ENCODE peak calls at places on chromosome 11, in eight cellular contexts. One of them, this sample, is unnamed.

GRCh38 chr11:100785148-100785983 is 98.3 kb downstream of the ARHGAP42 start:
- DNase-seq in stimulated activated CD8-positive, alpha-beta memory T cell treated with anti-CD3 and anti-CD28 coated beads, Interleukin-4, amount 100 ng/mL, for 4 hours: no peak
- DNase-seq in type B pancreatic cell: no peak
- DNase-seq in activated CD4-positive, alpha-beta T cell treated with anti-CD3 and anti-CD28 coated beads for 48 hours: no peak
- DNase-seq in EL: no peak
- DNase-seq in Calu3: no peak
- DNase-seq in HS-27A: no peak
- DNase-seq in stimulated activated CD4-positive, alpha-beta T cell treated with anti-CD3 and anti-CD28 coated beads, Interleukin-2, amount 100 ng/mL, for 48 hours: no peak
- DNase-seq in this sample: no peak

GRCh38 chr11:81658722-81659121 is 1074.9 kb downstream of the FAM181B start:
- DNase-seq in Calu3: no peak
- DNase-seq in type B pancreatic cell: no peak
- DNase-seq in activated CD4-positive, alpha-beta T cell treated with anti-CD3 and anti-CD28 coated beads for 48 hours: peak
- DNase-seq in EL: no peak
- DNase-seq in stimulated activated CD8-positive, alpha-beta memory T cell treated with anti-CD3 and anti-CD28 coated beads, Interleukin-4, amount 100 ng/mL, for 4 hours: no peak
- DNase-seq in stimulated activated CD4-positive, alpha-beta T cell treated with anti-CD3 and anti-CD28 coated beads, Interleukin-2, amount 100 ng/mL, for 48 hours: no peak
- DNase-seq in HS-27A: no peak
- DNase-seq in this sample: peak

GRCh38 chr11:129636926-129637325 is 178.7 kb upstream of the TMEM45B start:
- DNase-seq in HS-27A: no peak
- DNase-seq in stimulated activated CD4-positive, alpha-beta T cell treated with anti-CD3 and anti-CD28 coated beads, Interleukin-2, amount 100 ng/mL, for 48 hours: no peak
- DNase-seq in EL: no peak
- DNase-seq in stimulated activated CD8-positive, alpha-beta memory T cell treated with anti-CD3 and anti-CD28 coated beads, Interleukin-4, amount 100 ng/mL, for 4 hours: no peak
- DNase-seq in Calu3: no peak
- DNase-seq in type B pancreatic cell: no peak
- DNase-seq in activated CD4-positive, alpha-beta T cell treated with anti-CD3 and anti-CD28 coated beads for 48 hours: no peak
- DNase-seq in this sample: no peak

GRCh38 chr11:57180964-57181363 is 789 bp upstream of the LRRC55 start:
- DNase-seq in HS-27A: no peak
- DNase-seq in Calu3: no peak
- DNase-seq in type B pancreatic cell: no peak
- DNase-seq in stimulated activated CD4-positive, alpha-beta T cell treated with anti-CD3 and anti-CD28 coated beads, Interleukin-2, amount 100 ng/mL, for 48 hours: no peak
- DNase-seq in EL: no peak
- DNase-seq in activated CD4-positive, alpha-beta T cell treated with anti-CD3 and anti-CD28 coated beads for 48 hours: no peak
- DNase-seq in stimulated activated CD8-positive, alpha-beta memory T cell treated with anti-CD3 and anti-CD28 coated beads, Interleukin-4, amount 100 ng/mL, for 4 hours: no peak
- DNase-seq in this sample: no peak

GRCh38 chr11:1228921-1229451 is 6.1 kb downstream of the MUC5B start:
- DNase-seq in stimulated activated CD4-positive, alpha-beta T cell treated with anti-CD3 and anti-CD28 coated beads, Interleukin-2, amount 100 ng/mL, for 48 hours: no peak
- DNase-seq in EL: no peak
- DNase-seq in activated CD4-positive, alpha-beta T cell treated with anti-CD3 and anti-CD28 coated beads for 48 hours: no peak
- DNase-seq in HS-27A: no peak
- DNase-seq in Calu3: no peak
- DNase-seq in stimulated activated CD8-positive, alpha-beta memory T cell treated with anti-CD3 and anti-CD28 coated beads, Interleukin-4, amount 100 ng/mL, for 4 hours: no peak
- DNase-seq in type B pancreatic cell: peak
- DNase-seq in this sample: no peak

GRCh38 chr11:94130589-94131362 is 2.1 kb downstream of the PANX1 start:
- DNase-seq in HS-27A: no peak
- DNase-seq in activated CD4-positive, alpha-beta T cell treated with anti-CD3 and anti-CD28 coated beads for 48 hours: no peak
- DNase-seq in type B pancreatic cell: no peak
- DNase-seq in EL: peak
- DNase-seq in stimulated activated CD4-positive, alpha-beta T cell treated with anti-CD3 and anti-CD28 coated beads, Interleukin-2, amount 100 ng/mL, for 48 hours: no peak
- DNase-seq in Calu3: no peak
- DNase-seq in stimulated activated CD8-positive, alpha-beta memory T cell treated with anti-CD3 and anti-CD28 coated beads, Interleukin-4, amount 100 ng/mL, for 4 hours: no peak
- DNase-seq in this sample: no peak

GRCh38 chr11:118877487-118878173 is 6.1 kb upstream of the CXCR5 start:
- DNase-seq in stimulated activated CD4-positive, alpha-beta T cell treated with anti-CD3 and anti-CD28 coated beads, Interleukin-2, amount 100 ng/mL, for 48 hours: no peak
- DNase-seq in HS-27A: no peak
- DNase-seq in stimulated activated CD8-positive, alpha-beta memory T cell treated with anti-CD3 and anti-CD28 coated beads, Interleukin-4, amount 100 ng/mL, for 4 hours: no peak
- DNase-seq in Calu3: no peak
- DNase-seq in type B pancreatic cell: no peak
- DNase-seq in EL: no peak
- DNase-seq in activated CD4-positive, alpha-beta T cell treated with anti-CD3 and anti-CD28 coated beads for 48 hours: no peak
- DNase-seq in this sample: no peak

GRCh38 chr11:16613401-16614381 is 124.8 kb upstream of the C11orf58 start:
- DNase-seq in stimulated activated CD8-positive, alpha-beta memory T cell treated with anti-CD3 and anti-CD28 coated beads, Interleukin-4, amount 100 ng/mL, for 4 hours: peak
- DNase-seq in Calu3: peak
- DNase-seq in type B pancreatic cell: peak
- DNase-seq in EL: peak
- DNase-seq in stimulated activated CD4-positive, alpha-beta T cell treated with anti-CD3 and anti-CD28 coated beads, Interleukin-2, amount 100 ng/mL, for 48 hours: peak
- DNase-seq in HS-27A: peak
- DNase-seq in activated CD4-positive, alpha-beta T cell treated with anti-CD3 and anti-CD28 coated beads for 48 hours: peak
- DNase-seq in this sample: peak

GRCh38 chr11:119089319-119089718 is 4.6 kb downstream of the HMBS start:
- DNase-seq in stimulated activated CD8-positive, alpha-beta memory T cell treated with anti-CD3 and anti-CD28 coated beads, Interleukin-4, amount 100 ng/mL, for 4 hours: no peak
- DNase-seq in activated CD4-positive, alpha-beta T cell treated with anti-CD3 and anti-CD28 coated beads for 48 hours: no peak
- DNase-seq in HS-27A: no peak
- DNase-seq in Calu3: no peak
- DNase-seq in stimulated activated CD4-positive, alpha-beta T cell treated with anti-CD3 and anti-CD28 coated beads, Interleukin-2, amount 100 ng/mL, for 48 hours: no peak
- DNase-seq in EL: no peak
- DNase-seq in type B pancreatic cell: no peak
- DNase-seq in this sample: no peak

GRCh38 chr11:125167954-125168821 is 3.6 kb downstream of the PKNOX2 start:
- DNase-seq in type B pancreatic cell: no peak
- DNase-seq in EL: no peak
- DNase-seq in Calu3: no peak
- DNase-seq in activated CD4-positive, alpha-beta T cell treated with anti-CD3 and anti-CD28 coated beads for 48 hours: no peak
- DNase-seq in stimulated activated CD8-positive, alpha-beta memory T cell treated with anti-CD3 and anti-CD28 coated beads, Interleukin-4, amount 100 ng/mL, for 4 hours: no peak
- DNase-seq in HS-27A: no peak
- DNase-seq in stimulated activated CD4-positive, alpha-beta T cell treated with anti-CD3 and anti-CD28 coated beads, Interleukin-2, amount 100 ng/mL, for 48 hours: no peak
- DNase-seq in this sample: no peak

GRCh38 chr11:2578934-2579280 is 120.9 kb downstream of the KCNQ1OT1 start:
- DNase-seq in stimulated activated CD8-positive, alpha-beta memory T cell treated with anti-CD3 and anti-CD28 coated beads, Interleukin-4, amount 100 ng/mL, for 4 hours: no peak
- DNase-seq in EL: no peak
- DNase-seq in stimulated activated CD4-positive, alpha-beta T cell treated with anti-CD3 and anti-CD28 coated beads, Interleukin-2, amount 100 ng/mL, for 48 hours: no peak
- DNase-seq in Calu3: no peak
- DNase-seq in activated CD4-positive, alpha-beta T cell treated with anti-CD3 and anti-CD28 coated beads for 48 hours: no peak
- DNase-seq in HS-27A: no peak
- DNase-seq in type B pancreatic cell: peak
- DNase-seq in this sample: no peak

GRCh38 chr11:2709429-2709828 is 9.6 kb upstream of the KCNQ1OT1 start:
- DNase-seq in type B pancreatic cell: no peak
- DNase-seq in HS-27A: no peak
- DNase-seq in Calu3: no peak
- DNase-seq in stimulated activated CD8-positive, alpha-beta memory T cell treated with anti-CD3 and anti-CD28 coated beads, Interleukin-4, amount 100 ng/mL, for 4 hours: no peak
- DNase-seq in activated CD4-positive, alpha-beta T cell treated with anti-CD3 and anti-CD28 coated beads for 48 hours: no peak
- DNase-seq in stimulated activated CD4-positive, alpha-beta T cell treated with anti-CD3 and anti-CD28 coated beads, Interleukin-2, amount 100 ng/mL, for 48 hours: no peak
- DNase-seq in EL: peak
- DNase-seq in this sample: no peak

GRCh38 chr11:9862981-9863380 is 199.1 kb downstream of the SWAP70 start:
- DNase-seq in stimulated activated CD4-positive, alpha-beta T cell treated with anti-CD3 and anti-CD28 coated beads, Interleukin-2, amount 100 ng/mL, for 48 hours: no peak
- DNase-seq in EL: no peak
- DNase-seq in stimulated activated CD8-positive, alpha-beta memory T cell treated with anti-CD3 and anti-CD28 coated beads, Interleukin-4, amount 100 ng/mL, for 4 hours: no peak
- DNase-seq in HS-27A: no peak
- DNase-seq in type B pancreatic cell: no peak
- DNase-seq in Calu3: no peak
- DNase-seq in activated CD4-positive, alpha-beta T cell treated with anti-CD3 and anti-CD28 coated beads for 48 hours: no peak
- DNase-seq in this sample: no peak

GRCh38 chr11:102530558-102530957 is at the start of gene MMP7:
- DNase-seq in Calu3: peak
- DNase-seq in stimulated activated CD8-positive, alpha-beta memory T cell treated with anti-CD3 and anti-CD28 coated beads, Interleukin-4, amount 100 ng/mL, for 4 hours: no peak
- DNase-seq in stimulated activated CD4-positive, alpha-beta T cell treated with anti-CD3 and anti-CD28 coated beads, Interleukin-2, amount 100 ng/mL, for 48 hours: no peak
- DNase-seq in type B pancreatic cell: no peak
- DNase-seq in activated CD4-positive, alpha-beta T cell treated with anti-CD3 and anti-CD28 coated beads for 48 hours: no peak
- DNase-seq in EL: peak
- DNase-seq in HS-27A: no peak
- DNase-seq in this sample: no peak

GRCh38 chr11:100639140-100639539 is 47.9 kb upstream of the ARHGAP42 start:
- DNase-seq in HS-27A: no peak
- DNase-seq in Calu3: no peak
- DNase-seq in type B pancreatic cell: no peak
- DNase-seq in stimulated activated CD8-positive, alpha-beta memory T cell treated with anti-CD3 and anti-CD28 coated beads, Interleukin-4, amount 100 ng/mL, for 4 hours: no peak
- DNase-seq in activated CD4-positive, alpha-beta T cell treated with anti-CD3 and anti-CD28 coated beads for 48 hours: no peak
- DNase-seq in stimulated activated CD4-positive, alpha-beta T cell treated with anti-CD3 and anti-CD28 coated beads, Interleukin-2, amount 100 ng/mL, for 48 hours: no peak
- DNase-seq in EL: no peak
- DNase-seq in this sample: no peak

GRCh38 chr11:128506999-128507591 is 80.3 kb downstream of the ETS1 start:
- DNase-seq in stimulated activated CD8-positive, alpha-beta memory T cell treated with anti-CD3 and anti-CD28 coated beads, Interleukin-4, amount 100 ng/mL, for 4 hours: no peak
- DNase-seq in Calu3: peak
- DNase-seq in HS-27A: peak
- DNase-seq in EL: peak
- DNase-seq in stimulated activated CD4-positive, alpha-beta T cell treated with anti-CD3 and anti-CD28 coated beads, Interleukin-2, amount 100 ng/mL, for 48 hours: no peak
- DNase-seq in type B pancreatic cell: no peak
- DNase-seq in activated CD4-positive, alpha-beta T cell treated with anti-CD3 and anti-CD28 coated beads for 48 hours: peak
- DNase-seq in this sample: no peak

This sample was measured in germinal center.